ENCODE peak calls at places on chromosomes 16 and 17, in four cellular contexts. Z, R, O and M are unnamed samples.

GRCh38 chr17:65218261-65218660 is 81.1 kb downstream of the RGS9 start:
- DNase-seq in Z (no peak), R (no peak), O (no peak), M (no peak)

GRCh38 chr16:26983426-26983825 is 83.3 kb upstream of the C16orf82 start:
- DNase-seq in R (no peak), Z (no peak), O (no peak), M (no peak)

GRCh38 chr17:78789663-78790181 is 7.6 kb upstream of the CYTH1 start:
- DNase-seq in R (no peak), Z (no peak), O (no peak), M (peak)

GRCh38 chr17:11212792-11213191 is 28.2 kb upstream of the SHISA6 start:
- DNase-seq in Z (no peak), O (no peak), R (no peak), M (no peak)

GRCh38 chr17:1797323-1797722 is 32.4 kb downstream of the SMYD4 start:
- DNase-seq in Z (no peak), O (no peak), R (no peak), M (no peak)

GRCh38 chr17:64166876-64167275 is 36.9 kb upstream of the ERN1 start:
- DNase-seq in R (no peak), Z (no peak), O (no peak), M (peak)

GRCh38 chr17:79023886-79024771 is at the start of gene C1QTNF1:
- DNase-seq in Z (peak), O (no peak), R (no peak), M (peak)

GRCh38 chr17:41464682-41465081 is 2.5 kb downstream of the KRT32 start:
- DNase-seq in O (no peak), Z (no peak), R (peak), M (no peak)

GRCh38 chr17:46115687-46116086 is 77.5 kb downstream of the KANSL1 start:
- DNase-seq in Z (no peak), R (no peak), O (no peak), M (no peak)

GRCh38 chr17:15965510-15965909 is 20.6 kb downstream of the ADORA2B start:
- DNase-seq in R (no peak), O (no peak), Z (peak), M (no peak)

GRCh38 chr17:81552244-81553017 is at the start of gene FAAP100:
- DNase-seq in R (no peak), O (no peak), Z (peak), M (peak)

GRCh38 chr17:48456584-48456983 is 26.6 kb upstream of the SKAP1 start:
- DNase-seq in O (no peak), R (no peak), Z (no peak), M (no peak)

GRCh38 chr17:39662551-39663339 is 2.4 kb upstream of the TCAP start:
- DNase-seq in R (no peak), Z (no peak), O (no peak), M (no peak)

GRCh38 chr17:49278076-49278475 is 47.5 kb upstream of the PHOSPHO1 start:
- DNase-seq in R (no peak), O (no peak), Z (no peak), M (no peak)

GRCh38 chr17:57657211-57657610 is 87.9 kb downstream of the CCDC182 start:
- DNase-seq in Z (no peak), R (no peak), O (no peak), M (no peak)

GRCh38 chr16:57590654-57591085 is 37.8 kb upstream of the ADGRG1 start:
- DNase-seq in Z (no peak), O (no peak), R (no peak), M (no peak)

GRCh38 chr17:40317345-40317873 is 8.4 kb downstream of the RARA start:
- DNase-seq in O (no peak), R (no peak), Z (peak), M (no peak)

GRCh38 chr17:50871369-50871768 is 5.2 kb upstream of the TOB1 start:
- DNase-seq in O (no peak), R (no peak), Z (no peak), M (no peak)

GRCh38 chr17:63772801-63773271 is 561 bp downstream of the CCDC47 start:
- DNase-seq in R (no peak), O (no peak), Z (peak), M (no peak)

GRCh38 chr16:67115649-67116048 is 5.9 kb downstream of the PHAF1 start:
- DNase-seq in R (no peak), O (no peak), Z (no peak), M (no peak)

GRCh38 chr16:12655530-12655929 is 148.2 kb downstream of the CPPED1 start:
- DNase-seq in O (no peak), Z (no peak), R (no peak), M (no peak)

GRCh38 chr17:4230142-4230541 is 33.6 kb downstream of the ANKFY1 start:
- DNase-seq in O (no peak), R (peak), Z (no peak), M (no peak)

GRCh38 chr17:14303343-14304221 is 2.7 kb downstream of the HS3ST3B1 start:
- DNase-seq in Z (no peak), O (no peak), R (no peak), M (no peak)

GRCh38 chr17:73363788-73364522 is 52.2 kb upstream of the CDC42EP4 start:
- DNase-seq in Z (peak), R (no peak), O (no peak), M (no peak)

GRCh38 chr17:62912363-62912762 is 53.7 kb upstream of the TANC2 start:
- DNase-seq in R (no peak), Z (no peak), O (no peak), M (no peak)

GRCh38 chr16:4053663-4054479 is 62.4 kb downstream of the ADCY9 start:
- DNase-seq in R (peak), Z (peak), O (no peak), M (peak)